ENCODE peak calls at places on chromosomes 12 and 14, in seven cellular contexts. One of them, this sample, is unnamed.
A peak's percentile ranks its signal among the peaks of the same experiment; 100 is the strongest.

GRCh38 chr12:76455582-76456345 is 103.8 kb downstream of the OSBPL8 start:
- DNase-seq in H1: no peak
- DNase-seq in mesendoderm: peak; percentile 90
- DNase-seq in mesenchymal stem cell: peak; percentile 79
- DNase-seq in H9: no peak
- DNase-seq in IMR-90: peak; percentile 95
- DNase-seq in neuronal stem cell: peak; percentile 23
- DNase-seq in this sample: peak; percentile 86

GRCh38 chr14:64625363-64626232 is 75.8 kb downstream of the PPP1R36 start:
- DNase-seq in H9: no peak
- DNase-seq in neuronal stem cell: no peak
- DNase-seq in mesenchymal stem cell: no peak
- DNase-seq in mesendoderm: no peak
- DNase-seq in IMR-90: no peak
- DNase-seq in H1: no peak
- DNase-seq in this sample: no peak

GRCh38 chr12:3000548-3001275 is 41.5 kb downstream of the TEAD4 start:
- DNase-seq in mesendoderm: peak; percentile 72
- DNase-seq in mesenchymal stem cell: peak; percentile 14
- DNase-seq in neuronal stem cell: no peak
- DNase-seq in H1: no peak
- DNase-seq in H9: no peak
- DNase-seq in IMR-90: no peak
- DNase-seq in this sample: no peak

GRCh38 chr12:117093431-117093830 is 5.8 kb downstream of the TESC start:
- DNase-seq in mesenchymal stem cell: no peak
- DNase-seq in IMR-90: no peak
- DNase-seq in H1: no peak
- DNase-seq in mesendoderm: no peak
- DNase-seq in H9: no peak
- DNase-seq in neuronal stem cell: no peak
- DNase-seq in this sample: no peak

GRCh38 chr12:82474181-82474797 is 116.0 kb downstream of the METTL25 start:
- DNase-seq in IMR-90: no peak
- DNase-seq in H1: no peak
- DNase-seq in H9: no peak
- DNase-seq in mesendoderm: no peak
- DNase-seq in mesenchymal stem cell: no peak
- DNase-seq in neuronal stem cell: no peak
- DNase-seq in this sample: no peak

GRCh38 chr12:67572492-67572891 is 76.1 kb upstream of the DYRK2 start:
- DNase-seq in neuronal stem cell: no peak
- DNase-seq in mesenchymal stem cell: no peak
- DNase-seq in H9: no peak
- DNase-seq in IMR-90: no peak
- DNase-seq in mesendoderm: no peak
- DNase-seq in H1: no peak
- DNase-seq in this sample: no peak

GRCh38 chr14:64673748-64674147 is 30.5 kb upstream of the PLEKHG3 start:
- DNase-seq in mesendoderm: no peak
- DNase-seq in mesenchymal stem cell: no peak
- DNase-seq in neuronal stem cell: no peak
- DNase-seq in H1: no peak
- DNase-seq in IMR-90: no peak
- DNase-seq in H9: no peak
- DNase-seq in this sample: no peak

GRCh38 chr12:80241576-80242273 is 142.4 kb downstream of the OTOGL start:
- DNase-seq in mesendoderm: no peak
- DNase-seq in neuronal stem cell: no peak
- DNase-seq in IMR-90: peak; percentile 43
- DNase-seq in mesenchymal stem cell: no peak
- DNase-seq in H1: no peak
- DNase-seq in H9: no peak
- DNase-seq in this sample: no peak

GRCh38 chr14:99177876-99178630 is 93.9 kb downstream of the BCL11B start:
- DNase-seq in mesenchymal stem cell: no peak
- DNase-seq in mesendoderm: no peak
- DNase-seq in H9: peak; percentile 20
- DNase-seq in H1: no peak
- DNase-seq in IMR-90: no peak
- DNase-seq in neuronal stem cell: no peak
- DNase-seq in this sample: no peak

GRCh38 chr14:106686533-106686932 is 1160.2 kb downstream of the TMEM121 start:
- DNase-seq in IMR-90: no peak
- DNase-seq in mesendoderm: no peak
- DNase-seq in neuronal stem cell: no peak
- DNase-seq in H9: no peak
- DNase-seq in H1: no peak
- DNase-seq in mesenchymal stem cell: no peak
- DNase-seq in this sample: no peak
- H3K18ac ChIP-seq in IMR-90: no peak overlapping the region
- H3K18ac ChIP-seq in mesendoderm: no peak overlapping the region
- H3K18ac ChIP-seq in neuronal stem cell: no peak overlapping the region
- H3K18ac ChIP-seq in H9: no peak overlapping the region
- H3K18ac ChIP-seq in H1: no peak overlapping the region
- H3K18ac ChIP-seq in mesenchymal stem cell: no peak overlapping the region
- H3K18ac ChIP-seq in this sample: no peak overlapping the region

GRCh38 chr12:69421548-69421947 is 48.6 kb upstream of the FRS2 start:
- DNase-seq in IMR-90: no peak
- DNase-seq in mesendoderm: no peak
- DNase-seq in H9: no peak
- DNase-seq in neuronal stem cell: no peak
- DNase-seq in H1: no peak
- DNase-seq in mesenchymal stem cell: no peak
- DNase-seq in this sample: no peak
- H2AK5ac ChIP-seq in IMR-90: no peak overlapping the region
- H2AK5ac ChIP-seq in mesendoderm: no peak overlapping the region
- H2AK5ac ChIP-seq in H9: no peak overlapping the region
- H2AK5ac ChIP-seq in neuronal stem cell: no peak overlapping the region
- H2AK5ac ChIP-seq in H1: no peak overlapping the region
- H2AK5ac ChIP-seq in mesenchymal stem cell: no peak overlapping the region
- H2AK5ac ChIP-seq in this sample: no peak overlapping the region

GRCh38 chr12:130634866-130635265 is 81.2 kb downstream of the RIMBP2 start:
- DNase-seq in IMR-90: no peak
- DNase-seq in mesendoderm: no peak
- DNase-seq in neuronal stem cell: no peak
- DNase-seq in H9: no peak
- DNase-seq in H1: no peak
- DNase-seq in mesenchymal stem cell: no peak
- DNase-seq in this sample: no peak

GRCh38 chr12:130636370-130636769 is 79.7 kb downstream of the RIMBP2 start:
- DNase-seq in mesendoderm: no peak
- DNase-seq in mesenchymal stem cell: no peak
- DNase-seq in H9: no peak
- DNase-seq in neuronal stem cell: no peak
- DNase-seq in IMR-90: no peak
- DNase-seq in H1: no peak
- DNase-seq in this sample: no peak

GRCh38 chr12:130633771-130634170 is 82.3 kb downstream of the RIMBP2 start:
- DNase-seq in IMR-90: no peak
- DNase-seq in H9: peak; percentile 91
- DNase-seq in mesenchymal stem cell: no peak
- DNase-seq in H1: peak; percentile 61
- DNase-seq in mesendoderm: peak; percentile 70
- DNase-seq in neuronal stem cell: peak; percentile 61
- DNase-seq in this sample: no peak

GRCh38 chr12:130628304-130628703 is 87.8 kb downstream of the RIMBP2 start:
- DNase-seq in mesendoderm: no peak
- DNase-seq in H9: no peak
- DNase-seq in IMR-90: no peak
- DNase-seq in H1: no peak
- DNase-seq in neuronal stem cell: no peak
- DNase-seq in mesenchymal stem cell: no peak
- DNase-seq in this sample: no peak

DNA sequence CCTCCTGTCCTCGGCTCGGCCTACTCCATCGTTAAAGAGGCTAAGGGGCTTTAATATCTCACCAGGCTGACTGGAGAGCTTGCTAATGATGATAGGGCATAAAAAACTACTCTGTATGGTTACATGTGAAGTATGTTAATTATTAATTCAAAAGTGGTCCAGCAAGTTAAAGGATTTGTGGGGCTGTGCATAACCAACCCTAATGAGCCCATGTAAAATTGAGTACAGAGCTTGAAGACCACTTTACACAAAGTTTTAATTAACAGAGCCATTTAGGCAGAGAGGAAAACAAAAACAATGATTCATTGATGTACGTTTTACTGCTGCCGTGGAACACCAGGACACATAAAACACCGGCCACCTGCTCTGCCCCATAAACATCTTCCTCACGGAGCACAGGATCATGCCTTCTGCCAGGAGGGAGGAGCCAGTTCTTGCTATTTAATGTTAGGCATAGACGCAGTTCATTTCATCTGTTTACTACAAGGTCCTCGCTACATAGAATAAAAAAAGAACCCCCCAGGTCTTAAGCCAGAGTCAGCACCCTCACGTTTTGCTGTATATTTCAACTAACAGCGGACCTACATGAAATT is 83.4 kb downstream of the RIMBP2 start:
- DNase-seq in mesenchymal stem cell: no peak
- DNase-seq in H1: no peak
- DNase-seq in mesendoderm: no peak
- DNase-seq in neuronal stem cell: no peak
- DNase-seq in H9: no peak
- DNase-seq in IMR-90: no peak
- DNase-seq in this sample: no peak
- H3K4ac ChIP-seq in mesenchymal stem cell: no peak overlapping the region
- H3K4ac ChIP-seq in H1: no peak overlapping the region
- H3K4ac ChIP-seq in mesendoderm: no peak overlapping the region
- H3K4ac ChIP-seq in neuronal stem cell: no peak overlapping the region
- H3K4ac ChIP-seq in H9: no peak overlapping the region
- H3K4ac ChIP-seq in IMR-90: no peak overlapping the region
- H3K4ac ChIP-seq in this sample: no peak overlapping the region

GRCh38 chr12:33432992-33433391 is 6.6 kb downstream of the SYT10 start:
- DNase-seq in IMR-90: no peak
- DNase-seq in H9: no peak
- DNase-seq in mesendoderm: no peak
- DNase-seq in mesenchymal stem cell: no peak
- DNase-seq in H1: no peak
- DNase-seq in neuronal stem cell: no peak
- DNase-seq in this sample: no peak
- H3K18ac ChIP-seq in IMR-90: no peak overlapping the region
- H3K18ac ChIP-seq in H9: no peak overlapping the region
- H3K18ac ChIP-seq in mesendoderm: no peak overlapping the region
- H3K18ac ChIP-seq in mesenchymal stem cell: no peak overlapping the region
- H3K18ac ChIP-seq in H1: no peak overlapping the region
- H3K18ac ChIP-seq in neuronal stem cell: no peak overlapping the region
- H3K18ac ChIP-seq in this sample: no peak overlapping the region

GRCh38 chr12:19646599-19646998 is 207.3 kb downstream of the AEBP2 start:
- DNase-seq in neuronal stem cell: no peak
- DNase-seq in IMR-90: no peak
- DNase-seq in mesendoderm: no peak
- DNase-seq in H9: no peak
- DNase-seq in H1: no peak
- DNase-seq in mesenchymal stem cell: no peak
- DNase-seq in this sample: no peak
- H2AK5ac ChIP-seq in neuronal stem cell: no peak overlapping the region
- H2AK5ac ChIP-seq in IMR-90: no peak overlapping the region
- H2AK5ac ChIP-seq in mesendoderm: no peak overlapping the region
- H2AK5ac ChIP-seq in H9: no peak overlapping the region
- H2AK5ac ChIP-seq in H1: no peak overlapping the region
- H2AK5ac ChIP-seq in mesenchymal stem cell: no peak overlapping the region
- H2AK5ac ChIP-seq in this sample: no peak overlapping the region

DNA sequence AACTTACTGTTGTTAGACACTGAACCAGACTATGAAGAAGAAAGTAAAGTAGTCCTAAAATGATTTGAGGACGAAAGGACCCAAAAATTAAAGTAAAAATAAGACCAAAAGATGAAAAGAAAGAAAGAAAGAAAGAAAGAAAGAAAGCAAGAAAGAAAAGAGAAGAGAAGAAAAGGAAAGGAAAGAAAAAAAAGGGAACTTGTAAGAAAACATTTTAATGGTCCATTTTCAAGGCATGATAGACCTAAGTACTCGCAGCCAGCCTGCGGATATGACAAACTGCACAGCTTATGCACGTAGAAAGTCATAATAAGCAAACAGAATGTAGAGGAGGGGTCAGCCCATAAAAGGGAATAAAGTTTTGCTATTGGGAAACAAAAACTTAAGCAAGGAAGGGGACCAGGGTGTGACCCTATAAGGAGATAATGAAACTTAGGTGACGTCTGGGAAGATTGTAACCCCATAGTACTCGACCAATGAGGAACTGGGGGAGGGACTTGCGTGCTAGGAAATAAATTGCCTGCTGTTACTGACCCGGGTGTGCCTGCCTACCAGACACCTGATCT is 59.7 kb downstream of the APOBEC1 start:
- DNase-seq in neuronal stem cell: no peak
- DNase-seq in mesenchymal stem cell: no peak
- DNase-seq in mesendoderm: no peak
- DNase-seq in H1: no peak
- DNase-seq in IMR-90: no peak
- DNase-seq in H9: no peak
- DNase-seq in this sample: no peak
- H3K4ac ChIP-seq in neuronal stem cell: no peak overlapping the region
- H3K4ac ChIP-seq in mesenchymal stem cell: no peak overlapping the region
- H3K4ac ChIP-seq in mesendoderm: no peak overlapping the region
- H3K4ac ChIP-seq in H1: no peak overlapping the region
- H3K4ac ChIP-seq in IMR-90: no peak overlapping the region
- H3K4ac ChIP-seq in H9: no peak overlapping the region
- H3K4ac ChIP-seq in this sample: no peak overlapping the region